ENCODE peak calls at places on chromosome 6, in seven cellular contexts. R, Q, J, X, V, D and Z are unnamed samples. For H3K79me1, the result is how much of the 10 kb centered on the place peaks cover.

GRCh38 chr6:139534472-139535115 is 160.1 kb upstream of the CITED2 start:
- DNase-seq in X (no peak), R (peak), V (no peak), J (no peak), Q (peak), D (no peak), Z (no peak)

GRCh38 chr6:127376685-127377084 is 33.3 kb upstream of the ECHDC1 start:
- DNase-seq in R (no peak), J (peak), D (no peak), Q (no peak), X (no peak), V (no peak), Z (no peak)

GRCh38 chr6:111573118-111573883 is 32.4 kb downstream of the TRAF3IP2 start:
- DNase-seq in J (peak), R (peak), X (no peak), V (no peak), D (no peak), Q (no peak), Z (no peak)

GRCh38 chr6:166194885-166195860 is 27.5 kb upstream of the TBXT start:
- DNase-seq in R (no peak), J (no peak), X (no peak), V (no peak), Q (peak), D (no peak), Z (no peak)

GRCh38 chr6:13711384-13711725 is 280 bp downstream of the RANBP9 start:
- DNase-seq in X (peak), D (no peak), J (no peak), V (no peak), Q (peak), R (peak), Z (peak)

GRCh38 chr6:29992792-29993191 is 50.5 kb downstream of the HLA-A start:
- DNase-seq in V (no peak), R (peak), Q (no peak), D (no peak), J (peak), X (no peak), Z (no peak)

GRCh38 chr6:168297643-168298042 is 21.9 kb downstream of the DACT2 start:
- DNase-seq in R (no peak), D (no peak), J (no peak), V (no peak), X (no peak), Q (no peak), Z (no peak)

GRCh38 chr6:36947570-36948351 is 6.8 kb upstream of the PI16 start:
- DNase-seq in X (peak), V (no peak), D (no peak), Q (no peak), J (peak), R (no peak), Z (no peak)

GRCh38 chr6:152502421-152503188 is 134.6 kb downstream of the SYNE1 start:
- DNase-seq in Q (no peak), X (no peak), D (no peak), V (no peak), R (no peak), J (peak), Z (no peak)

GRCh38 chr6:106608080-106608668 is 21.1 kb downstream of the RTN4IP1 start:
- DNase-seq in J (peak), X (no peak), R (peak), D (no peak), V (peak), Q (peak), Z (peak)

GRCh38 chr6:45951771-45952529 is 63.7 kb downstream of the CLIC5 start:
- DNase-seq in Q (no peak), R (no peak), J (no peak), V (no peak), D (no peak), X (no peak), Z (peak)

GRCh38 chr6:82040405-82041221 is 206.9 kb downstream of the IBTK start:
- DNase-seq in D (peak), R (peak), J (peak), Q (peak), X (peak), V (peak), Z (peak)

GRCh38 chr6:32954983-32955802 is 2.3 kb upstream of the HLA-DMA start:
- DNase-seq in D (peak), V (no peak), X (peak), R (peak), J (peak), Q (peak), Z (no peak)

GRCh38 chr6:116631379-116631990 is 15.2 kb downstream of the RSPH4A start:
- DNase-seq in R (no peak), X (peak), Q (peak), D (no peak), J (no peak), V (no peak), Z (peak)

GRCh38 chr6:7446644-7447325 is 57.2 kb downstream of the RIOK1 start:
- DNase-seq in J (no peak), V (peak), R (no peak), Q (no peak), X (no peak), D (no peak), Z (no peak)

GRCh38 chr6:167564416-167565250 is 239.7 kb downstream of the TTLL2 start:
- DNase-seq in R (no peak), V (no peak), J (no peak), D (no peak), X (no peak), Q (no peak), Z (no peak)

GRCh38 chr6:90079555-90080490 is 185.6 kb downstream of the GJA10 start:
- DNase-seq in Q (peak), R (no peak), J (no peak), X (no peak), V (no peak), D (no peak), Z (no peak)

GRCh38 chr6:91079939-91080338 is 493.1 kb upstream of the MAP3K7 start:
- DNase-seq in R (peak), V (no peak), J (no peak), Q (peak), D (no peak), X (no peak), Z (no peak)

GRCh38 chr6:16850332-16851022 is 89.2 kb upstream of the ATXN1 start:
- DNase-seq in D (no peak), X (no peak), R (no peak), J (no peak), Q (no peak), V (no peak), Z (no peak)

GRCh38 chr6:5752282-5752681 is 254.4 kb downstream of the NRN1 start:
- DNase-seq in R (peak), Q (peak), J (peak), X (peak), D (no peak), V (peak), Z (no peak)

GRCh38 chr6:22940571-22941290 is 371.4 kb downstream of the HDGFL1 start:
- DNase-seq in D (no peak), Q (no peak), X (no peak), J (no peak), R (peak), V (no peak), Z (no peak)

GRCh38 chr6:128519132-128519930 is 1.1 kb downstream of the PTPRK start:
- DNase-seq in Q (peak), R (peak), J (peak), D (peak), V (peak), X (peak), Z (peak)

GRCh38 chr6:161439093-161439492 is 165.2 kb upstream of the AGPAT4 start:
- DNase-seq in X (no peak), Q (no peak), D (no peak), J (peak), V (no peak), R (peak), Z (peak)

GRCh38 chr6:165447141-165447540 is 137.7 kb upstream of the C6orf118 start:
- DNase-seq in D (no peak), J (no peak), Q (no peak), V (no peak), R (no peak), X (no peak), Z (peak)

GRCh38 chr6:111992851-111993250 is 61.1 kb upstream of the CCN6 start:
- DNase-seq in D (no peak), Q (no peak), J (peak), X (no peak), V (no peak), R (no peak), Z (no peak)

GRCh38 chr6:108171918-108172516 is 6.2 kb downstream of the NR2E1 start:
- DNase-seq in D (no peak), V (no peak), J (no peak), Q (no peak), R (no peak), X (no peak), Z (no peak)

GRCh38 chr6:35810831-35811698 is 5.9 kb downstream of the LHFPL5 start:
- DNase-seq in R (peak), Q (no peak), D (no peak), X (no peak), J (peak), V (no peak), Z (peak)

GRCh38 chr6:126170875-126171489 is 168.9 kb upstream of the CENPW start:
- DNase-seq in J (peak), Q (peak), V (no peak), R (peak), X (no peak), D (no peak), Z (peak)

GRCh38 chr6:7591770-7592169 is 1.8 kb downstream of the SNRNP48 start:
- DNase-seq in D (no peak), J (no peak), V (no peak), R (no peak), X (no peak), Q (no peak), Z (no peak)

GRCh38 chr6:29705389-29706231 is 17.6 kb upstream of the HLA-F start:
- DNase-seq in Q (peak), V (peak), D (peak), X (peak), J (peak), R (peak), Z (peak)

GRCh38 chr6:100296810-100297544 is 167.7 kb downstream of the SIM1 start:
- DNase-seq in X (no peak), D (no peak), Q (peak), J (peak), R (peak), V (no peak), Z (no peak)

GRCh38 chr6:35341557-35341956 is 801 bp upstream of the PPARD start:
- DNase-seq in V (no peak), R (no peak), J (no peak), Q (peak), D (no peak), X (no peak), Z (peak)

GRCh38 chr6:154766993-154767392 is 33.8 kb downstream of the SCAF8 start:
- DNase-seq in V (peak), J (peak), Q (no peak), R (no peak), X (no peak), D (no peak), Z (no peak)

GRCh38 chr6:80197474-80197873 is 91.0 kb downstream of the BCKDHB start:
- DNase-seq in R (no peak), J (peak), X (no peak), V (no peak), D (no peak), Q (no peak), Z (no peak)

GRCh38 chr6:34021001-34021838 is 124.7 kb downstream of the GRM4 start:
- DNase-seq in V (no peak), Q (no peak), X (no peak), R (no peak), J (no peak), D (no peak), Z (peak)

GRCh38 chr6:111411046-111411445 is 72.0 kb downstream of the REV3L start:
- DNase-seq in V (no peak), Q (no peak), R (no peak), X (no peak), J (no peak), D (no peak), Z (no peak)

GRCh38 chr6:22838346-22838745 is 269.0 kb downstream of the HDGFL1 start:
- DNase-seq in Q (peak), X (no peak), V (no peak), R (peak), D (no peak), J (peak), Z (no peak)

GRCh38 chr6:170329321-170329720 is 22.8 kb downstream of the FAM120B start:
- DNase-seq in V (no peak), R (no peak), J (no peak), D (no peak), X (no peak), Q (no peak), Z (no peak)

GRCh38 chr6:75397806-75398465 is 95.7 kb downstream of the FILIP1 start:
- DNase-seq in V (no peak), R (no peak), Q (no peak), J (peak), D (no peak), X (no peak), Z (no peak)

GRCh38 chr6:75393806-75394205 is 99.8 kb downstream of the FILIP1 start:
- DNase-seq in J (no peak), X (no peak), V (no peak), Q (no peak), D (no peak), R (no peak), Z (no peak)

GRCh38 chr6:75396005-75396800 is 97.4 kb downstream of the FILIP1 start:
- DNase-seq in X (no peak), V (no peak), Q (peak), J (no peak), R (no peak), D (no peak), Z (peak)
- H3K79me1 ChIP-seq in X (under half), V (under half), Q (under half), J (under half), R (under half), D (under half), Z (under half)

DNA sequence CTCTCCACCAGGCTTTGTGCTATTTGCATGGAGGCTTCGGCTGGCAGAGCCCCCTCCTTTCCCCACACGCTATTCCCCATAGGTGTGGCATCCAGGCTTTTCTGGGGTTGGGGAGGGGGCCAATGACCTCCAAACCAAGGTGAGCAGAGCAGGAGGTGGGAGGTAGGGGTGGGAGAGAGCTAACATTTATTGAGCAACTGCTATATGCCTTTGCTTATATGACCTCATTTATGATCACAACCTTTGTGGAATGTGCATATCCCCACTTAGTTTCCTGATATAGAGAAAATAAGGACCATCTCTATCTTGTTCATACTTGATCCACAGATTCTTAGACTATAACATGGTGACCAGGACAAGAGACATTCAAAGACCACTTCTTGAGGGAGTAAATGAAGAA is 17.8 kb upstream of the SLC22A7 start:
- DNase-seq in Q (no peak), J (no peak), X (no peak), D (no peak), R (no peak), V (no peak), Z (no peak)
- H3K79me1 ChIP-seq in Q (under half), J (under half), X (under half), D (under half), R (under half), V (under half), Z (under half)

GRCh38 chr6:38020593-38020992 is 201.1 kb downstream of the ZFAND3 start:
- DNase-seq in J (no peak), X (no peak), D (no peak), V (no peak), R (no peak), Q (no peak), Z (no peak)

GRCh38 chr6:38018755-38019165 is 199.2 kb downstream of the ZFAND3 start:
- DNase-seq in D (no peak), R (no peak), J (no peak), X (no peak), V (no peak), Q (no peak), Z (no peak)

GRCh38 chr6:38012573-38012972 is 193.0 kb downstream of the ZFAND3 start:
- DNase-seq in J (peak), Q (peak), V (no peak), X (no peak), D (peak), R (peak), Z (peak)

GRCh38 chr6:38016824-38017223 is 197.3 kb downstream of the ZFAND3 start:
- DNase-seq in D (no peak), R (no peak), Q (no peak), V (no peak), X (no peak), J (no peak), Z (no peak)

DNA sequence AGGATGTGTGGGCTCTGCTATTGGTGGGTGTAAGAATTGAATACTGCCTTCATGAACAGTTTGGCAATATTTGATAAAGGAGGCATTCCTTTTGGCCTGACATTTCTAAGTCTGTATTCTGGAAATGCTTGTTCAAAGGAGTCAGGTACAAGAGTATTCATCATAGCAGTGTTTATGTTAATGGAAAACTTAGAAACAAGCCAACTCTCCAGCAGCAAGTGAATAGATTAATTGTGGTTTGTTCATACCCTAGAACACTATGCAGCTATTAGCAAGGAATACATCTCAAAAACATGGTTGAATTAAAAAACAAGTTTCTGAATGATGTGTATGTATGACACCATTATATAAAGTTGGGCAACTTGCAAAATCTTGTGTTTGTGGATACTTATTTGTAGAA is 195.8 kb downstream of the ZFAND3 start:
- DNase-seq in Q (no peak), V (no peak), D (no peak), J (peak), X (no peak), R (no peak), Z (no peak)
- H3K79me1 ChIP-seq in Q (under half), V (under half), D (under half), J (half or more), X (under half), R (under half), Z (under half)

GRCh38 chr6:25456656-25457055 is 177.5 kb downstream of the CARMIL1 start:
- DNase-seq in D (no peak), X (no peak), J (no peak), V (no peak), R (no peak), Q (no peak), Z (peak)
- H3K79me1 ChIP-seq in D (under half), X (under half), J (under half), V (under half), R (under half), Q (under half), Z (under half)

GRCh38 chr6:158061361-158061708 is 79.7 kb downstream of the SYNJ2 start:
- DNase-seq in R (no peak), J (no peak), Q (no peak), X (no peak), D (no peak), V (no peak), Z (no peak)

GRCh38 chr6:158060447-158061360 is 79.0 kb downstream of the SYNJ2 start:
- DNase-seq in R (peak), V (no peak), D (no peak), J (peak), X (no peak), Q (peak), Z (peak)

GRCh38 chr6:158057213-158057987 is 75.7 kb downstream of the SYNJ2 start:
- DNase-seq in J (peak), X (no peak), D (no peak), V (no peak), Q (no peak), R (peak), Z (no peak)

GRCh38 chr6:158058156-158058723 is 76.6 kb downstream of the SYNJ2 start:
- DNase-seq in Q (no peak), R (peak), J (no peak), V (no peak), X (no peak), D (no peak), Z (no peak)

DNA sequence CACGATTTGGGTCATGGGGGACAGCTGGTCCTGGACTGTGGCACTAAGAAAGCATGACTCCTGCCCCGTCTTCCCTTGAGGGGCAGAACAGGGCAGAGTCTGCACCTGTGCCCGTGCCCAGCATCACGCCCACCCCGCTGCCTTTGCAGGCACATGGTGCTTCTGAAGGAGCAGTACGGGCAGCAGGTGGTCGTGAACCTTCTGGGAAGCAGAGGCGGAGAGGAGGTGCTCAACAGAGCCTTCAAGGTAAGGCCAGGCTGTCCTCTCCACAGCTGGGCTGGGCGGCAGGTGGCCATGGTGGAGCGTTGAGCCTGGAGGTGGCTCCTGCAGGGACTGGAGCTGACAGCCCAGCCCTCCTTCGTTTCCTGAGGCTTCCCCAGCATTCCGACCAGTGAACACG is 77.4 kb downstream of the SYNJ2 start:
- DNase-seq in V (no peak), R (no peak), D (no peak), Q (no peak), J (no peak), X (no peak), Z (no peak)
- H3K79me1 ChIP-seq in V (under half), R (under half), D (under half), Q (under half), J (half or more), X (under half), Z (under half)

GRCh38 chr6:28651161-28651560 is 125.5 kb downstream of the GPX5 start:
- DNase-seq in D (no peak), R (peak), J (no peak), X (no peak), Q (no peak), V (no peak), Z (no peak)
- H3K79me1 ChIP-seq in D (under half), R (under half), J (under half), X (under half), Q (under half), V (under half), Z (under half)

GRCh38 chr6:120965814-120966213 is 368.5 kb downstream of the TBC1D32 start:
- DNase-seq in J (no peak), R (no peak), X (no peak), Q (no peak), V (no peak), D (no peak), Z (no peak)
- H3K79me1 ChIP-seq in J (under half), R (under half), X (under half), Q (under half), V (under half), D (under half), Z (under half)

DNA sequence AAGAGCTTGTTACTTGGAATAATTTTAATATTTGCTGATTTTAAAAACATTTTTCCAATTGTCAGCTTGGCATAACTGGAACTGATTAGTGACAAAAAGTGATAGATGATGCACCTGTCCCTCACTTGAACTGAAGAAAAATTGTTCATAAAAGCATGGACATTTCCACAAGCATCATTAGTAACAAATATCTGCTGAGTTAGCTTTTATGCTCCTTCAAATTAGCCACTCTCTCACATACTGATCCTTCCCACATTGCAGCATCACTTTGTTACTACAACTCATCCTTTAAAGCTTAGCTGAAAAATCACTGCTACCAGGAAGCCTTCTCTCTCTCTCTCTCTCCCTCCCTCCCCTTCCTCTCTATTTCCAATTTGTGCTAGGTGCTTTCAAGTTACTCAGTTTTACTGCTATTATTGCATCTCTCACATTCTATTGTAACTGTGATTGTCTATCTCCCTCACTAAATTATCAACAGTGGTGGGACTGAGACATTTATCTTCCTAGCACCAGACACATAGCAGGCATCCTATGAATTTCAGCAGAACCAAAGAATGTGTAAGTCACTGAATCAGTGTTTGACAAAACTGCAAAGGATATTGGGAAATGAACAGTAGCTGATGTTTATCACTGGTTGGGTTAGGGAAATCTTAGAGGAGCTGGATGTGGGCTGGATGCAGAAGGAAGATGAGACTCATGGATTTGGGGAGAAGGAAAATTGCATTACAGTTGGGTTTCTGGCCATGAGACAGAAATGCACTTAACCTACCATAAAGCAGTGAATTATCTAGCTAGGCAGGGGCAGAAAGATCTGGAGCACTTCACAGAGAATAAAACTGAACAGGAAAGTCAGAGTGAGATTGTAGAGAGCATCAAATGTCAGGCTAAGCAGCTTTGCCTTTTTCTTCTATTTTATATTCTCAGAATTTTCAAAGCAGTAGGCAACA is 128.4 kb upstream of the PLN start:
- DNase-seq in V (no peak), D (no peak), X (no peak), R (no peak), J (peak), Q (no peak), Z (no peak)
- H3K79me1 ChIP-seq in V (under half), D (under half), X (under half), R (under half), J (under half), Q (under half), Z (under half)